ENCODE peak calls at places on chromosomes 16 and 17, in six cellular contexts. A is HFF-Myc; E is skeletal muscle cell; X is tibial artery; O is breast epithelium; U is CD8-positive, alpha-beta memory T cell. P is an unnamed sample.

GRCh38 chr17:33375783-33376182 is 82.7 kb upstream of the ASIC2 start:
- DNase-seq in A (no peak), U (no peak), O (no peak), X (no peak), E (no peak), P (no peak)

GRCh38 chr17:32518856-32519768 is 32.3 kb downstream of the CDK5R1 start:
- DNase-seq in E (no peak), U (peak), O (no peak), X (no peak), A (no peak), P (peak)

GRCh38 chr17:53571342-53571741 is 251.4 kb upstream of the KIF2B start:
- DNase-seq in U (no peak), X (no peak), E (no peak), A (no peak), O (no peak), P (no peak)

GRCh38 chr17:76402711-76403110 is 18.3 kb downstream of the SPHK1 start:
- DNase-seq in O (no peak), U (no peak), A (no peak), E (no peak), X (no peak), P (no peak)

GRCh38 chr16:85611455-85612190 is 1.5 kb upstream of the GSE1 start:
- DNase-seq in O (peak), U (peak), E (peak), A (peak), X (peak), P (peak)

GRCh38 chr17:31674305-31674704 is 184.7 kb downstream of the COPRS start:
- DNase-seq in U (no peak), A (peak), O (no peak), E (no peak), X (no peak), P (no peak)

GRCh38 chr17:15334266-15334665 is 7.1 kb downstream of the TEKT3 start:
- DNase-seq in U (no peak), X (no peak), E (no peak), O (no peak), A (no peak), P (no peak)

GRCh38 chr17:49955157-49955556 is 13.8 kb upstream of the DLX4 start:
- DNase-seq in E (no peak), O (no peak), U (no peak), A (no peak), X (no peak), P (no peak)

GRCh38 chr16:74035816-74036215 is 260.8 kb upstream of the PSMD7 start:
- DNase-seq in E (no peak), U (no peak), A (peak), O (no peak), X (no peak), P (no peak)

GRCh38 chr16:49658066-49658465 is 197.8 kb downstream of the ZNF423 start:
- DNase-seq in A (no peak), E (no peak), X (no peak), O (no peak), U (no peak), P (no peak)

GRCh38 chr16:65117701-65118448 is 4.0 kb downstream of the CDH11 start:
- DNase-seq in X (peak), O (peak), E (peak), U (no peak), A (peak), P (peak)

DNA sequence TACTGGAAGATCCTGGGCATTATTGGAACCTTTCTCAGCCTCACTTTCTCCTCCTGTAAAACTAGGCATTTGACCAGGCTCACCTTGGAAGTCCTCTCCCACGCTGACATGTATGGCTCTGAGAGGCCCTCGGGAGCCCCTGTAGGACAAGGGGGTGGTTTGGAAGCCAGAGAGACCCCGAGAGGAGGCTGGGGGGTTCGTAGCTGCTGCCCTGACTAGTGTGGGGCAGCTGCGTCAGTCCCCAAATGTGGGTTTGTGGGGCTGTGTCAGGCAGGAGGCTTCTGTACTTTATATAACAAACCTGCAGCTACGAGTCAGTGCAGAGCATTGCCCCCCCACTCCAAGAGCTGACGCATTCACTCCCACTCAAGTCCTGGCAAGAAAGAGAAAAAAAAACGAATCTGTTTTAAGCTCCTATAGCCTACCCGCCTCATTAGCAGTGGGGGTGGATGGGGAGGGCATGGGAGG is 1.8 kb downstream of the CX3CL1 start:
- DNase-seq in A (no peak), U (no peak), X (peak), E (no peak), O (peak), P (peak)
- H3K4me3 ChIP-seq in A (no peak), U (no peak), X (peak), E (no peak), O (peak), P (peak)

DNA sequence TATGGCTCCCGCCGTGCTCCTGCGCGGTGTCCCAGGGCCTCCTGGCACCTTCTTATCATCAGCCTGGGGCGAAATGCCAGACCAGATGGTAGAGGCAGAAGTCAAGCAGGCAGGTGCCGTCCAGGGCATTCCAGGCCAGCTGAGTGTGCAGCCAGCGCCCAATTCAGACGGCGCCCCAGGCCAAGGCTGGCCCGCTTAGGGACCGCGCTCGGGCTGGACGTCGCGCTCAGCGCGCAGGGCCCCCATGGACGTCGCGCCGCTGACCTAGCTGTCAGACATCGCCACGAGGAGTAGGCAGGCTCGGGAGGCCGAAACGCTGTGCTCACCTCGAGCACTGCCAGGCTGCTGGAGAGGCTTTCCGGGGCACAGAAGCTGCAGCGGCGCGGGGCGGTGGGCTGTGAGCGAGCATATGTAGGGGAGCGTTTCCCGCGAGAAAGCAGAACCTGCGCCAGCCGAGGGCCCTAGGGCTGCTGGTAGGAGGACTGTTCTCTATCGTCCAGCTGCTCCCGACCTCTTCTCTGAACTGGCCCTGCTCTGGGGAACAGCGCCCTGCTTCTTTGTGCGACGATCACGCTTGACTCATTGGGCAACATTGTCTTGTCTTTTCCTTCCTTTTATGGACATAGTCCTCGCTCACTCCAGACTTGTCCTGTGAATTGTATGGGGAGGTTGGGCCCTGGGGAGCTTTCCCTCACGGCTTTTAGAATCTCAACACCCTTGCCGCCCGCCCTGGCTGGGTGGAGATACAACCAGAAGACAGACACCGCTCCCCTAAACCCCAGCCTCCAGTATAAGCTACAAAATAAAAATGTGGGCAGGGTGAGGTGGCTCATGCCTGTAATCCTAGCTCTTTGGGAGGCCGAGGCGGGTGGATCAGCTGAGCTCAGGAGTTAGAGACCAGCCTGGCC is 8.4 kb upstream of the CA4 start:
- DNase-seq in A (no peak), X (no peak), O (no peak), U (no peak), E (no peak), P (no peak)
- H3K4me3 ChIP-seq in A (no peak), X (no peak), O (peak), U (no peak), E (no peak), P (no peak)

DNA sequence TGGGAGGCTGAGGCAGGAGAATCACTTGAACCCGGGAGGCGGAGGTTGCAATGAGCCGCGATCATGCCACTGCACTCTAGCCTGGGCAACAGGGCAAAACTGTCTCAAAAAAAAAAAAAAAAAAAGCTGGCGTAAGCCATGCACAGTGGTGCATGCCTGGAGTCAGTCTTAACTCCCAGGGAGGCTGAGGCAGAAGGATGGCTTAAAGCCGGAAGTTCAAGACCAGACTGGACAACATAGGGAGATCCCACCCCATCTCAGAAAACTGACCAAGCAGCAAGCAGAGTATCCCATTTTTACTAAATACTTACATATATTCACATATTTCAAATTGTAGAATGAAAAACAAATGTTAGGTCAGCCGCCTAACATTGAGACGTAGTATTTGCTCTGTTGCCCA is 4.6 kb downstream of the NT5C start:
- DNase-seq in O (no peak), U (no peak), X (no peak), A (no peak), E (no peak), P (no peak)
- H3K4me3 ChIP-seq in O (no peak), U (no peak), X (no peak), A (no peak), E (no peak), P (no peak)

GRCh38 chr16:81817296-81817695 is 38.2 kb downstream of the PLCG2 start:
- DNase-seq in O (no peak), X (no peak), U (no peak), A (no peak), E (no peak), P (no peak)

GRCh38 chr16:81817789-81818304 is 38.8 kb downstream of the PLCG2 start:
- DNase-seq in O (no peak), U (no peak), X (no peak), E (no peak), A (no peak), P (no peak)

GRCh38 chr16:81816351-81816750 is 37.3 kb downstream of the PLCG2 start:
- DNase-seq in X (no peak), O (no peak), A (no peak), E (no peak), U (no peak), P (no peak)

GRCh38 chr16:81815429-81815766 is 36.3 kb downstream of the PLCG2 start:
- DNase-seq in E (no peak), U (no peak), O (no peak), A (no peak), X (no peak), P (no peak)

GRCh38 chr16:81816793-81817210 is 37.7 kb downstream of the PLCG2 start:
- DNase-seq in E (no peak), X (no peak), O (no peak), U (no peak), A (no peak), P (no peak)
- H3K4me3 ChIP-seq in E (no peak), X (no peak), O (no peak), U (no peak), A (no peak), P (no peak)

DNA sequence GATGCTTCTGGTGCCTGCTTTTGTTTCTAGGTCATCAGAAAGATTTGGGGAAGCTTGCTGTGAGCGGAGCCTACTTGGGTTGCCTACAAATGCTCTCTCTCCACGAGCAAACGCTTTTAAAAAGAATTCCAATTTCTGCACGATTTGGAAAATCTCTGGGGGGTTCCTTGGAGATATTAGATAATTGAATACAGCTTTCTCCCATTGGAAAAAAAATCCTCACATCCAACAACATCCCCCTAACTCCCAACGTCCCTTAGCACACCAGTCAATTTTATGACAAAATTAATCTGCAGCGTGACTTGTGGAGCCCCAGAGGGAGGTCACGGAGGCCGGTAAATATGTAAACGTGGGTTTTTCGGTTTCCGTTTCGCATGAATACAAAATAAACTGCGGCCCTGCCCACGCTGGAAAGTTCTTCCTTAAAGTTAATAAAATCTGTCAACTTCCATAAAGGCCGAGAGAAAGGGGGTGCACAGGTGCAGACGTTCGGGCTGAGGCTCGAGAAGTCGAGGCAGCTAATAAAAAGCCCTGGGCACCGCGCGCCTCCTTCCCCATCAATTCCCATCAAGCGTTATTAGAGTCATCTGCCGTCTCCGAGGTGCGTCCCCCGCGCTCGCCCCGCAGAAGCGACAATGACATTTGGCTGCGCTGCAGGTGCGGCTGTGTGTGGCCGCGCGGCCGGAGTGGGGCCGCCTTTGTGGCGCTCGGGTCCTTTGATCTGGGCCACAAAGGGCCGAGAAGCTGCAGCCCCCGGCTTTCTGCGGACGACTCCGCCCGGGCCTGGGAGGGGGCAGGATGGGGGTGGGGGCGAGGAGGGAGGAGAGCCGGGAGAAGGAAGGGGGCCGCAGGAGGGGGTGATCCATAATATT is 37.6 kb downstream of the SALL1 start:
- DNase-seq in A (no peak), O (no peak), E (no peak), X (no peak), U (no peak), P (no peak)
- H3K4me3 ChIP-seq in A (no peak), O (peak), E (no peak), X (no peak), U (no peak), P (no peak)

GRCh38 chr17:333626-334396 is 18.8 kb downstream of the RPH3AL start:
- DNase-seq in O (no peak), X (peak), E (no peak), U (no peak), A (no peak), P (peak)
- H3K4me3 ChIP-seq in O (peak), X (peak), E (no peak), U (no peak), A (no peak), P (peak)

GRCh38 chr16:81000873-81001272 is 5.8 kb downstream of the CMC2 start:
- DNase-seq in U (no peak), A (no peak), O (no peak), E (no peak), X (no peak), P (no peak)

GRCh38 chr16:80996688-80997138 is 10.0 kb downstream of the CMC2 start:
- DNase-seq in X (no peak), O (no peak), E (no peak), U (no peak), A (no peak), P (no peak)

GRCh38 chr16:81001330-81001729 is 5.4 kb downstream of the CMC2 start:
- DNase-seq in U (no peak), X (no peak), E (no peak), O (no peak), A (no peak), P (no peak)

GRCh38 chr16:80997139-80997798 is 9.4 kb downstream of the CMC2 start:
- DNase-seq in E (no peak), A (no peak), O (no peak), U (no peak), X (no peak), P (no peak)

GRCh38 chr16:80997964-80998620 is 8.6 kb downstream of the CMC2 start:
- DNase-seq in X (no peak), A (no peak), U (no peak), O (no peak), E (no peak), P (no peak)
- H3K4me3 ChIP-seq in X (no peak), A (no peak), U (peak), O (no peak), E (no peak), P (no peak)

GRCh38 chr17:14330492-14330920 is 29.6 kb downstream of the HS3ST3B1 start:
- DNase-seq in A (no peak), E (peak), O (no peak), X (no peak), U (no peak), P (no peak)
- H3K4me3 ChIP-seq in A (no peak), E (no peak), O (no peak), X (no peak), U (no peak), P (no peak)

DNA sequence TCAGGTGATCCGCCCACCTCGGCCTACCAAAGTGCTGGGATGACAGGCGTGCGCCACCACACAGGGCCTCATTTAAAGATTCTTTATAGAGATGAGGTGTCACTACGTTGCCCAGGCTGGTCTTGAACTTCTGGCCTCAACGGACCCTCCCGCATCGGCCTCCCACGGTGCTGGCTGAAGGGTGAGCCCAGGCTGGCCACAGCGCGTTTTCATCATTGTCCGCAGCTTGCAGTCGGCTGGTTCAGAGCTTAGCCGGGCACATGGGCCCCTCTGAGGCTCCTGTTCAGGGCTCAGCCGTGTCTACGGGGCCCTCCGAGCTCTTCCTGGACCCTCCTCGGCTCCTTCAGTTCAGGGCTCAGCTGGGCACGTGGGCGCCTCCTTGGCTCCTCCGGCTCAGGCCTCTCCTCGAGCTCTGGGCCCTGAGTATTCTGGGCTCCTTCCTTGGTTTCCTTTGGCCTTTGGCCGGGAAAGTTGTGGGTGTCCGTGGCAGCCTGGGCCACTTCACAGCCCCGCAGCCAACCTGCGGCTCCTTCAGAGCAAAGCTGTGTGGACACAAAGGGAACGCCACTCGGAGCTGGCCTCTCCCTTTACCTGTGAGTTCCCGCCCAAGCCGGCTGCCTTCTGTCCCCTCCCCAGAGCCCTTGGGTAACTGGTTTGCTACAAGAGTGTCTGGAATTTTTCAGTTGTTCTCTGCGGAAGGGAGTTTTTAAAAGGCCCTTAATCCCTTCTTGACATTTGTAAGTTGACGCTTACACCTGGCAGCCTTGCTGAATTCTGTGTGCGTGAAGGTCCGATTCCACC is 1.2 kb upstream of the MSLN start:
- DNase-seq in O (no peak), A (no peak), E (no peak), U (no peak), X (no peak), P (no peak)
- H3K4me3 ChIP-seq in O (no peak), A (no peak), E (no peak), U (no peak), X (no peak), P (no peak)